ENCODE peak calls at places on chromosomes 3 and 15, in six cellular contexts. X, P, K, C, E and W are unnamed samples.

GRCh38 chr3:17411157-17411877 is 331.1 kb downstream of the TBC1D5 start:
- DNase-seq in X (no peak), P (no peak), K (no peak), C (peak; percentile 16), E (no peak), W (no peak)

GRCh38 chr3:52086461-52086860 is 30.1 kb upstream of the DUSP7 start:
- DNase-seq in X (no peak), P (no peak), K (no peak), C (no peak), E (peak; percentile 33), W (no peak)

GRCh38 chr3:26652157-26652556 is 29.6 kb downstream of the LRRC3B start:
- DNase-seq in X (no peak), P (no peak), K (no peak), C (no peak), E (no peak), W (no peak)

GRCh38 chr3:8886556-8886955 is 76.7 kb downstream of the RAD18 start:
- DNase-seq in X (no peak), P (no peak), K (peak; percentile 45), C (no peak), E (no peak), W (no peak)

GRCh38 chr3:23594897-23595670 is 210.7 kb upstream of the UBE2E1 start:
- DNase-seq in X (no peak), P (no peak), K (peak; percentile 94), C (peak; percentile 42), E (no peak), W (no peak)

GRCh38 chr15:91866971-91867372 is 13.5 kb downstream of the SLCO3A1 start:
- DNase-seq in X (no peak), P (peak; percentile 76), K (no peak), C (peak; percentile 30), E (no peak), W (peak; percentile 89)

GRCh38 chr3:130323503-130323902 is 22.0 kb upstream of the COL6A5 start:
- DNase-seq in X (no peak), P (no peak), K (no peak), C (no peak), E (no peak), W (no peak)

GRCh38 chr3:194141415-194142155 is 5.6 kb downstream of the HES1 start:
- DNase-seq in X (peak; percentile 81), P (peak; percentile 95), K (peak; percentile 98), C (peak; percentile 94), E (peak; percentile 83), W (peak; percentile 97)

GRCh38 chr15:88644741-88645140 is 5.9 kb downstream of the ISG20 start:
- DNase-seq in X (no peak), P (peak; percentile 62), K (no peak), C (no peak), E (peak; percentile 0), W (no peak)

GRCh38 chr3:37125195-37125594 is 49.2 kb downstream of the LRRFIP2 start:
- DNase-seq in X (no peak), P (no peak), K (no peak), C (no peak), E (no peak), W (no peak)

GRCh38 chr15:74384566-74385441 is 17.4 kb upstream of the CYP11A1 start:
- DNase-seq in X (peak; percentile 85), P (no peak), K (no peak), C (no peak), E (peak; percentile 89), W (peak; percentile 51)

GRCh38 chr3:27279153-27279552 is 90.0 kb downstream of the NEK10 start:
- DNase-seq in X (no peak), P (no peak), K (peak; percentile 58), C (peak; percentile 34), E (no peak), W (peak; percentile 20)

GRCh38 chr3:65483475-65483874 is 555.2 kb downstream of the MAGI1 start:
- DNase-seq in X (no peak), P (no peak), K (peak; percentile 53), C (peak; percentile 41), E (no peak), W (no peak)

GRCh38 chr3:123150449-123150954 is 51.2 kb upstream of the SEC22A start:
- DNase-seq in X (no peak), P (no peak), K (no peak), C (no peak), E (no peak), W (no peak)

GRCh38 chr3:16801698-16802097 is 83.1 kb upstream of the PLCL2 start:
- DNase-seq in X (no peak), P (no peak), K (no peak), C (peak; percentile 33), E (peak; percentile 13), W (no peak)

GRCh38 chr3:5162102-5162501 is 25.4 kb upstream of the EDEM1 start:
- DNase-seq in X (no peak), P (no peak), K (peak; percentile 92), C (peak; percentile 80), E (no peak), W (peak; percentile 10)

GRCh38 chr3:172520332-172520831 is 2.8 kb downstream of the TNFSF10 start:
- DNase-seq in X (peak; percentile 24), P (no peak), K (peak; percentile 52), C (peak; percentile 47), E (peak; percentile 45), W (no peak)

GRCh38 chr3:132641837-132642538 is 17.6 kb downstream of the ACAD11 start:
- DNase-seq in X (peak; percentile 56), P (no peak), K (peak; percentile 75), C (peak; percentile 81), E (no peak), W (peak; percentile 58)

GRCh38 chr15:99442268-99442897 is 123.4 kb upstream of the MEF2A start:
- DNase-seq in X (no peak), P (peak; percentile 88), K (peak; percentile 97), C (peak; percentile 93), E (no peak), W (peak; percentile 90)

GRCh38 chr3:42666022-42666421 is 12.5 kb downstream of the ZBTB47 start:
- DNase-seq in X (peak; percentile 12), P (no peak), K (no peak), C (no peak), E (no peak), W (no peak)

GRCh38 chr15:78907577-78907976 is 34.9 kb downstream of the MORF4L1 start:
- DNase-seq in X (no peak), P (no peak), K (no peak), C (no peak), E (no peak), W (no peak)
- TF ChIP-seq CTCF in X (peak; percentile 13), P (no peak), K (peak; percentile 42), C (peak; percentile 31), E (no peak), W (peak; percentile 26)

GRCh38 chr3:62873672-62874397 is 1.4 kb downstream of the CADPS start:
- DNase-seq in X (peak; percentile 13), P (no peak), K (no peak), C (no peak), E (no peak), W (no peak)
- TF ChIP-seq CTCF in X (no peak), P (no peak), K (no peak), C (no peak), E (no peak), W (peak; percentile 9)

GRCh38 chr3:11850003-11850402 is 3.3 kb upstream of the TAMM41 start:
- DNase-seq in X (no peak), P (no peak), K (no peak), C (no peak), E (no peak), W (no peak)
- TF ChIP-seq CTCF in X (no peak), P (no peak), K (no peak), C (no peak), E (no peak), W (no peak)

DNA sequence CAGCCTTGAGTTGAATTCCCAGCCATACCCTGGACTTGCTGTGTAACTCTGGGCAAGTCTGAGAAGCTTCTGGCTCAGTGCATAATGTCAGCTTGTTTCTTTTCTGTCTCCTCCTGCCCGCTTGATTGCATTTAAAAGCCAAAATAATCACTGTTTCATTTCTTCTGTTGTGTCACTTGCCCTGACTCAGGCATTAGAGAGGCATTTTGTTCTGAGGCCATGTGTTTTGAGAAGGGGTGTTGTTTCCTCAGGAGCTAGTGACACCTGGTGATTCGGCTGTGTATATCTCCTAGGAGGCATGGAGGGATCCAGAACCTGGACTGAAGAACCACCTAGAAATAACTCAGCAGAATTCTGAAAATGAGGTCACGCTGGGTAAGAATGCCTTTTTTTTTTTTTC is 16.0 kb downstream of the WDR73 start:
- DNase-seq in X (no peak), P (no peak), K (peak; percentile 41), C (no peak), E (no peak), W (peak; percentile 43)
- TF ChIP-seq CTCF in X (no peak), P (no peak), K (peak; percentile 17), C (no peak), E (no peak), W (peak; percentile 25)

DNA sequence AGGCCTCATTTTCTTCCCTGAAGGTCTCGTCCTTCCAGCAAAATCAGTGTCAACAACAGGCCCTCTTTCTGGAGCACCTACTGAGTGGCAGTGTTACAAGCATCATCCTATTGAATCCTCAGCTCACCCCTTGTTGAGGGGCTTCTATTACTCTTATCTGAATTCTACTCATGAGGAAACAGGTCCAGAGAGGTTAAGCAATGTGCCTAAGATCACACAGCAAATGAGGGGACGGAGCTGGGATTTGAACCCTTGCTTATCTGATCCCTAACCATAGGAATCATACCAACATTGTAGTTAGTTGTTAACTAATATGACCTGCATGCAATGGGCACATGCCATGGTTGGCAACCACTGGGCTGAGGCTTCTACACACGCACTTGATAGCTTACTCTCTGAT is 63.0 kb downstream of the SLC6A6 start:
- DNase-seq in X (no peak), P (no peak), K (no peak), C (no peak), E (no peak), W (no peak)
- TF ChIP-seq CTCF in X (no peak), P (no peak), K (no peak), C (no peak), E (no peak), W (no peak)

GRCh38 chr3:38843898-38844297 is 27.9 kb upstream of the SCN10A start:
- DNase-seq in X (no peak), P (no peak), K (peak; percentile 86), C (peak; percentile 86), E (peak; percentile 26), W (peak; percentile 55)
- TF ChIP-seq CTCF in X (peak; percentile 18), P (no peak), K (peak; percentile 82), C (peak; percentile 68), E (peak; percentile 46), W (peak; percentile 53)

GRCh38 chr15:56281145-56281544 is 37.5 kb upstream of the RFX7 start:
- DNase-seq in X (no peak), P (no peak), K (no peak), C (no peak), E (no peak), W (no peak)

GRCh38 chr15:56291741-56292140 is 48.1 kb upstream of the RFX7 start:
- DNase-seq in X (no peak), P (no peak), K (no peak), C (no peak), E (no peak), W (no peak)

DNA sequence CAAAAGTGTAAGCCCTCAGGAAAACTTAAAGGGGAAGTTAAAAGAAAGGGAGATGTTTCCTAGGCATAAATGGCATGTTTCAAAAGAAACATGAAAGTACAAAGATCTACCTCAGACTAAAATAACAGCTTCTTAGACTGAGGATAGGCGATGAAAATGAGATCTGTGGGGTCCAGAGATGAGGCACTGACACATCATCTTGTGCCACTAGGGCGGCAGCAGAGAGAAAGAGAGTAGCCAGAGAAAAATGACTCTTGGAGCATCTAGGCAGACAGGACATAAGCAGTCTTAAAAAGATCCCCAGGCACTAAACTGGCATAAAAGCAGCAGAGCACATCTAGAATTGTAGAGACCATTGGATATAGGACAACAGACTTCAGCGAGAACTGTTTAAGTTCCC is 42.5 kb upstream of the RFX7 start:
- DNase-seq in X (no peak), P (no peak), K (no peak), C (no peak), E (peak; percentile 5), W (peak; percentile 9)
- TF ChIP-seq CTCF in X (no peak), P (no peak), K (peak; percentile 11), C (peak; percentile 14), E (no peak), W (peak; percentile 11)